ENCODE peak calls at places on chromosomes 2 and 18, in ten cellular contexts. T is upper lobe of right lung, V is foreskin keratinocyte, C is COR-L47, O is aorta, P is gastrocnemius medialis, N is cardiac fibroblast, H is GM19239, I is OCI-LY7, Z is ovary. F is an unnamed sample.

GRCh38 chr2:223199531-223200506 is 147.8 kb downstream of the KCNE4 start:
- DNase-seq in I (no peak), O (no peak), C (no peak), H (no peak), T (no peak), Z (no peak), V (no peak), N (no peak), P (no peak), F (no peak)

GRCh38 chr2:27071990-27072830 is 756 bp upstream of the OST4 start:
- DNase-seq in P (peak; percentile 33), I (no peak), H (no peak), T (no peak), O (peak; percentile 91), N (peak; percentile 49), C (peak; percentile 6), V (no peak), Z (peak; percentile 93), F (no peak)

GRCh38 chr2:62561586-62561985 is 55.6 kb upstream of the TMEM17 start:
- DNase-seq in O (no peak), P (no peak), Z (no peak), V (no peak), C (no peak), I (no peak), H (no peak), T (no peak), N (no peak), F (no peak)

GRCh38 chr2:238376884-238377391 is 49.8 kb upstream of the ASB1 start:
- DNase-seq in I (no peak), P (no peak), C (no peak), Z (no peak), H (no peak), N (peak; percentile 38), V (no peak), O (no peak), T (no peak), F (no peak)

GRCh38 chr18:78390985-78391384 is 588.6 kb upstream of the SALL3 start:
- DNase-seq in Z (no peak), T (no peak), H (no peak), N (no peak), O (no peak), V (no peak), C (no peak), P (no peak), I (no peak), F (no peak)

GRCh38 chr2:10834300-10834699 is 21.7 kb upstream of the PDIA6 start:
- DNase-seq in C (no peak), O (no peak), H (no peak), N (no peak), V (no peak), T (no peak), I (no peak), Z (no peak), P (no peak), F (no peak)

GRCh38 chr18:43571078-43571689 is 293.9 kb upstream of the SYT4 start:
- DNase-seq in O (no peak), N (peak; percentile 71), I (peak; percentile 14), V (no peak), P (no peak), T (no peak), Z (no peak), H (no peak), C (peak; percentile 80), F (no peak)

GRCh38 chr2:201264472-201265173 is 4.3 kb downstream of the CASP8 start:
- DNase-seq in Z (no peak), T (no peak), H (no peak), P (no peak), O (no peak), C (no peak), V (no peak), I (no peak), N (no peak), F (no peak)

GRCh38 chr18:48521723-48522122 is 17.1 kb upstream of the CTIF start:
- DNase-seq in V (no peak), C (no peak), N (no peak), O (no peak), T (no peak), I (no peak), H (no peak), Z (no peak), P (no peak), F (no peak)

GRCh38 chr18:64090876-64091275 is 58.0 kb downstream of the LINC00305 start:
- DNase-seq in N (no peak), V (no peak), I (no peak), C (no peak), Z (no peak), O (no peak), H (no peak), T (no peak), P (no peak), F (no peak)

GRCh38 chr2:204669386-204669785 is 124.1 kb downstream of the PARD3B start:
- DNase-seq in C (no peak), T (no peak), P (no peak), O (no peak), N (peak; percentile 77), Z (no peak), V (no peak), I (no peak), H (no peak), F (no peak)

GRCh38 chr2:179876266-179876665 is 14.9 kb upstream of the ZNF385B start:
- DNase-seq in T (no peak), O (no peak), Z (no peak), P (no peak), C (no peak), V (no peak), N (no peak), I (peak; percentile 54), H (no peak), F (no peak)

GRCh38 chr2:19711470-19712372 is 190.1 kb downstream of the TTC32 start:
- DNase-seq in I (no peak), H (no peak), C (peak; percentile 46), T (no peak), Z (no peak), V (peak; percentile 93), O (no peak), N (peak; percentile 99), P (no peak), F (peak; percentile 75)

GRCh38 chr2:111216811-111217652 is 96.3 kb downstream of the BCL2L11 start:
- DNase-seq in T (no peak), P (no peak), N (no peak), H (no peak), C (peak; percentile 27), Z (no peak), V (no peak), I (no peak), O (no peak), F (no peak)

GRCh38 chr18:29892960-29893558 is 1149.5 kb downstream of the DSC3 start:
- DNase-seq in H (no peak), T (no peak), O (no peak), V (no peak), C (no peak), N (peak; percentile 20), Z (no peak), P (no peak), I (peak; percentile 0), F (no peak)

GRCh38 chr18:28163201-28163778 is 13.6 kb downstream of the CDH2 start:
- DNase-seq in N (peak; percentile 74), O (no peak), V (no peak), T (no peak), H (no peak), Z (no peak), C (no peak), P (no peak), I (no peak), F (no peak)

GRCh38 chr2:201420442-201421113 is 30.7 kb downstream of the TRAK2 start:
- DNase-seq in H (no peak), T (no peak), I (no peak), C (no peak), V (peak; percentile 74), P (no peak), Z (no peak), N (peak; percentile 75), O (no peak), F (no peak)

GRCh38 chr2:68746408-68746807 is 11.8 kb downstream of the ARHGAP25 start:
- DNase-seq in O (no peak), P (no peak), I (no peak), H (no peak), V (no peak), Z (no peak), C (no peak), T (no peak), N (no peak), F (no peak)

GRCh38 chr2:240209493-240209892 is 69.0 kb upstream of the OTOS start:
- DNase-seq in H (no peak), I (no peak), P (no peak), N (no peak), Z (no peak), V (no peak), C (no peak), O (peak; percentile 54), T (peak; percentile 57), F (no peak)

GRCh38 chr2:74516070-74516633 is 1.9 kb downstream of the TLX2 start:
- DNase-seq in T (peak; percentile 83), C (no peak), Z (no peak), O (peak; percentile 84), V (no peak), I (no peak), N (peak; percentile 56), P (peak; percentile 47), H (peak; percentile 79), F (no peak)

GRCh38 chr2:46171441-46171953 is 125.7 kb upstream of the EPAS1 start:
- DNase-seq in I (no peak), V (peak; percentile 86), C (no peak), H (no peak), O (no peak), Z (no peak), N (peak; percentile 83), P (no peak), T (no peak), F (peak; percentile 52)

GRCh38 chr2:30223413-30223874 is 7.9 kb upstream of the LBH start:
- DNase-seq in H (no peak), I (peak; percentile 66), C (no peak), V (no peak), P (no peak), O (no peak), Z (no peak), T (no peak), N (no peak), F (no peak)

GRCh38 chr2:167135691-167136090 is 247.4 kb downstream of the XIRP2 start:
- DNase-seq in P (no peak), H (no peak), N (peak; percentile 59), V (no peak), C (no peak), I (no peak), O (no peak), T (no peak), Z (no peak), F (no peak)

GRCh38 chr2:69223759-69224494 is 163.1 kb downstream of the GFPT1 start:
- DNase-seq in H (no peak), V (no peak), O (no peak), P (no peak), Z (no peak), C (peak; percentile 8), I (no peak), T (no peak), N (no peak), F (no peak)

GRCh38 chr2:28956890-28957289 is 24.2 kb upstream of the TOGARAM2 start:
- DNase-seq in V (no peak), N (peak; percentile 49), C (no peak), O (no peak), I (no peak), H (no peak), Z (no peak), T (no peak), P (no peak), F (no peak)

GRCh38 chr2:225074366-225074765 is 32.1 kb upstream of the DOCK10 start:
- DNase-seq in O (no peak), N (peak; percentile 60), T (no peak), Z (no peak), V (no peak), H (no peak), P (no peak), C (no peak), I (no peak), F (no peak)

GRCh38 chr2:134319581-134320246 is 65.8 kb downstream of the MGAT5 start:
- DNase-seq in T (no peak), H (no peak), O (no peak), I (no peak), N (no peak), P (no peak), V (no peak), Z (no peak), C (no peak), F (no peak)

GRCh38 chr2:150486539-150487484 is 655 bp downstream of the RND3 start:
- DNase-seq in C (peak; percentile 47), I (no peak), H (no peak), P (peak; percentile 20), Z (peak; percentile 51), O (no peak), V (peak; percentile 8), T (no peak), N (peak; percentile 62), F (peak; percentile 32)

F was measured in T1000.